ENCODE peak calls at places on chromosome 19, in five cellular contexts. One of them, this sample, is unnamed.

GRCh38 chr19:29054886-29055675 is 157.9 kb downstream of the UQCRFS1 start:
- DNase-seq in HuH-7: no peak
- DNase-seq in T-helper 1 cell: no peak
- DNase-seq in germinal center: no peak
- DNase-seq in ovary: no peak
- DNase-seq in this sample: no peak

GRCh38 chr19:2015611-2015950 is at the start of gene BTBD2:
- DNase-seq in HuH-7: no peak
- DNase-seq in T-helper 1 cell: no peak
- DNase-seq in germinal center: no peak
- DNase-seq in ovary: peak; percentile 84
- DNase-seq in this sample: no peak

GRCh38 chr19:18940791-18941627 is at the start of gene HOMER3:
- DNase-seq in HuH-7: peak; percentile 98
- DNase-seq in T-helper 1 cell: peak; percentile 48
- DNase-seq in germinal center: peak; percentile 91
- DNase-seq in ovary: peak; percentile 91
- DNase-seq in this sample: peak; percentile 90

GRCh38 chr19:56993851-56994250 is 125.9 kb upstream of the USP29 start:
- DNase-seq in HuH-7: no peak
- DNase-seq in T-helper 1 cell: no peak
- DNase-seq in germinal center: no peak
- DNase-seq in ovary: peak; percentile 29
- DNase-seq in this sample: no peak

GRCh38 chr19:33798701-33799111 is 2.0 kb downstream of the KCTD15 start:
- DNase-seq in HuH-7: no peak
- DNase-seq in T-helper 1 cell: no peak
- DNase-seq in germinal center: no peak
- DNase-seq in ovary: no peak
- DNase-seq in this sample: no peak

GRCh38 chr19:33868821-33869412 is 72.2 kb downstream of the KCTD15 start:
- DNase-seq in HuH-7: no peak
- DNase-seq in T-helper 1 cell: no peak
- DNase-seq in germinal center: no peak
- DNase-seq in ovary: no peak
- DNase-seq in this sample: no peak

GRCh38 chr19:38718747-38719543 is 25.3 kb downstream of the CAPN12 start:
- DNase-seq in HuH-7: peak; percentile 74
- DNase-seq in T-helper 1 cell: no peak
- DNase-seq in germinal center: no peak
- DNase-seq in ovary: no peak
- DNase-seq in this sample: no peak

GRCh38 chr19:4624733-4625362 is 14.5 kb upstream of the TNFAIP8L1 start:
- DNase-seq in HuH-7: no peak
- DNase-seq in T-helper 1 cell: no peak
- DNase-seq in germinal center: no peak
- DNase-seq in ovary: no peak
- DNase-seq in this sample: no peak

GRCh38 chr19:13881692-13882418 is 4.9 kb downstream of the NANOS3 start:
- DNase-seq in HuH-7: no peak
- DNase-seq in T-helper 1 cell: no peak
- DNase-seq in germinal center: no peak
- DNase-seq in ovary: no peak
- DNase-seq in this sample: peak; percentile 56

GRCh38 chr19:4600893-4601292 is 38.4 kb upstream of the TNFAIP8L1 start:
- DNase-seq in HuH-7: no peak
- DNase-seq in T-helper 1 cell: no peak
- DNase-seq in germinal center: no peak
- DNase-seq in ovary: no peak
- DNase-seq in this sample: no peak

GRCh38 chr19:30206187-30206586 is 166.0 kb upstream of the ZNF536 start:
- DNase-seq in HuH-7: no peak
- DNase-seq in T-helper 1 cell: no peak
- DNase-seq in germinal center: no peak
- DNase-seq in ovary: no peak
- DNase-seq in this sample: peak; percentile 1

GRCh38 chr19:53545271-53546065 is 7.5 kb downstream of the ZNF331 start:
- DNase-seq in HuH-7: no peak
- DNase-seq in T-helper 1 cell: no peak
- DNase-seq in germinal center: no peak
- DNase-seq in ovary: no peak
- DNase-seq in this sample: no peak

GRCh38 chr19:6012416-6013170 is 34.7 kb upstream of the RANBP3 start:
- DNase-seq in HuH-7: no peak
- DNase-seq in T-helper 1 cell: no peak
- DNase-seq in germinal center: no peak
- DNase-seq in ovary: no peak
- DNase-seq in this sample: no peak

GRCh38 chr19:35843676-35844481 is 8.4 kb downstream of the NPHS1 start:
- DNase-seq in HuH-7: no peak
- DNase-seq in T-helper 1 cell: no peak
- DNase-seq in germinal center: no peak
- DNase-seq in ovary: no peak
- DNase-seq in this sample: no peak